ENCODE peak calls at places on chromosomes 6 and 20, in seven cellular contexts. U is CD8-positive, alpha-beta T cell; L is A549; H is heart left ventricle; Q is ovary; N is heart right ventricle; X is body of pancreas. B is an unnamed sample. For H3K4me1, the result is how much of the 10 kb centered on the place peaks cover.

GRCh38 chr20:40336530-40336929 is 352.5 kb downstream of the MAFB start:
- DNase-seq in U (no peak), L (no peak), H (no peak), Q (no peak), N (no peak), X (no peak), B (no peak)

GRCh38 chr20:22526512-22527012 is 57.8 kb downstream of the FOXA2 start:
- DNase-seq in U (no peak), L (no peak), H (no peak), Q (no peak), N (no peak), X (no peak), B (no peak)

GRCh38 chr6:34568829-34569228 is 12.7 kb upstream of the SPDEF start:
- DNase-seq in U (no peak), L (no peak), H (no peak), Q (no peak), N (no peak), X (no peak), B (no peak)

GRCh38 chr6:12548526-12548925 is 168.0 kb upstream of the PHACTR1 start:
- DNase-seq in U (no peak), L (no peak), H (no peak), Q (no peak), N (no peak), X (no peak), B (no peak)

GRCh38 chr20:44361021-44361420 is 5.5 kb downstream of the HNF4A start:
- DNase-seq in U (no peak), L (no peak), H (no peak), Q (no peak), N (no peak), X (no peak), B (no peak)

GRCh38 chr6:113695506-113695905 is 161.6 kb upstream of the MARCKS start:
- DNase-seq in U (no peak), L (no peak), H (no peak), Q (no peak), N (no peak), X (no peak), B (no peak)

GRCh38 chr20:57582432-57583288 is 21.8 kb downstream of the PCK1 start:
- DNase-seq in U (no peak), L (no peak), H (no peak), Q (peak), N (peak), X (peak), B (no peak)

GRCh38 chr20:10110151-10110550 is 75.4 kb downstream of the ANKEF1 start:
- DNase-seq in U (no peak), L (no peak), H (no peak), Q (no peak), N (no peak), X (no peak), B (no peak)

GRCh38 chr20:61118429-61119224 is 133.4 kb upstream of the CDH4 start:
- DNase-seq in U (no peak), L (peak), H (no peak), Q (no peak), N (no peak), X (no peak), B (no peak)

GRCh38 chr6:1424306-1424927 is 35.0 kb downstream of the FOXF2 start:
- DNase-seq in U (no peak), L (peak), H (no peak), Q (no peak), N (no peak), X (peak), B (no peak)

GRCh38 chr6:40588480-40588879 is 1.3 kb upstream of the LRFN2 start:
- DNase-seq in U (no peak), L (no peak), H (no peak), Q (no peak), N (no peak), X (no peak), B (no peak)

GRCh38 chr6:154382707-154383106 is 26.1 kb upstream of the IPCEF1 start:
- DNase-seq in U (no peak), L (no peak), H (no peak), Q (no peak), N (no peak), X (no peak), B (no peak)

GRCh38 chr20:23048283-23049200 is 930 bp downstream of the THBD start:
- DNase-seq in U (no peak), L (peak), H (peak), Q (peak), N (peak), X (peak), B (peak)

GRCh38 chr20:53040678-53041674 is 68.8 kb downstream of the TSHZ2 start:
- DNase-seq in U (no peak), L (no peak), H (peak), Q (peak), N (peak), X (peak), B (peak)

GRCh38 chr6:44642870-44643522 is 255.5 kb downstream of the CDC5L start:
- DNase-seq in U (no peak), L (no peak), H (no peak), Q (no peak), N (no peak), X (no peak), B (no peak)

GRCh38 chr6:3549314-3549940 is 92.6 kb upstream of the SLC22A23 start:
- DNase-seq in U (no peak), L (no peak), H (no peak), Q (no peak), N (no peak), X (no peak), B (no peak)

GRCh38 chr20:58583141-58583540 is 67.9 kb upstream of the APCDD1L start:
- DNase-seq in U (no peak), L (no peak), H (no peak), Q (no peak), N (no peak), X (no peak), B (no peak)

GRCh38 chr6:82525775-82526515 is 162.3 kb downstream of the TPBG start:
- DNase-seq in U (no peak), L (no peak), H (no peak), Q (no peak), N (no peak), X (no peak), B (no peak)

GRCh38 chr6:150788135-150788534 is 77.4 kb upstream of the MTHFD1L start:
- DNase-seq in U (no peak), L (no peak), H (no peak), Q (no peak), N (no peak), X (no peak), B (no peak)

GRCh38 chr6:2221724-2222274 is 23.6 kb downstream of the GMDS start:
- DNase-seq in U (no peak), L (no peak), H (no peak), Q (no peak), N (no peak), X (no peak), B (no peak)

GRCh38 chr6:718345-718744 is 25.4 kb upstream of the EXOC2 start:
- DNase-seq in U (no peak), L (no peak), H (no peak), Q (no peak), N (no peak), X (no peak), B (no peak)

GRCh38 chr20:22821081-22821480 is 214.0 kb upstream of the SSTR4 start:
- DNase-seq in U (no peak), L (no peak), H (no peak), Q (no peak), N (no peak), X (no peak), B (no peak)

GRCh38 chr6:116556065-116556464 is 2.5 kb downstream of the CALHM4 start:
- DNase-seq in U (no peak), L (no peak), H (no peak), Q (no peak), N (no peak), X (no peak), B (no peak)

GRCh38 chr20:60935971-60936370 is 316.1 kb upstream of the CDH4 start:
- DNase-seq in U (no peak), L (no peak), H (no peak), Q (no peak), N (no peak), X (no peak), B (no peak)

GRCh38 chr6:142373268-142374089 is 71.7 kb downstream of the ADGRG6 start:
- DNase-seq in U (no peak), L (no peak), H (no peak), Q (no peak), N (no peak), X (no peak), B (no peak)

GRCh38 chr6:151340206-151340978 is 51.0 kb downstream of the ZBTB2 start:
- DNase-seq in U (no peak), L (no peak), H (no peak), Q (no peak), N (no peak), X (no peak), B (no peak)

GRCh38 chr6:166058064-166058739 is 109.4 kb downstream of the TBXT start:
- DNase-seq in U (no peak), L (no peak), H (no peak), Q (peak), N (no peak), X (peak), B (no peak)

GRCh38 chr6:157045831-157046454 is 268.8 kb downstream of the ARID1B start:
- DNase-seq in U (no peak), L (peak), H (no peak), Q (no peak), N (no peak), X (no peak), B (no peak)

GRCh38 chr6:149899926-149900619 is 2.2 kb upstream of the RAET1E start:
- DNase-seq in U (no peak), L (no peak), H (no peak), Q (peak), N (no peak), X (no peak), B (no peak)

GRCh38 chr20:48338717-48339116 is 489.1 kb downstream of the PREX1 start:
- DNase-seq in U (no peak), L (no peak), H (no peak), Q (no peak), N (no peak), X (no peak), B (no peak)

GRCh38 chr6:169283924-169284323 is 30.3 kb upstream of the THBS2 start:
- DNase-seq in U (no peak), L (no peak), H (no peak), Q (no peak), N (no peak), X (no peak), B (no peak)

GRCh38 chr6:163711615-163712568 is 297.4 kb downstream of the QKI start:
- DNase-seq in U (no peak), L (peak), H (peak), Q (peak), N (peak), X (peak), B (peak)

GRCh38 chr6:4225207-4225872 is 90.0 kb upstream of the ECI2 start:
- DNase-seq in U (no peak), L (no peak), H (no peak), Q (no peak), N (no peak), X (no peak), B (no peak)

GRCh38 chr6:77462359-77463307 is 658 bp downstream of the HTR1B start:
- DNase-seq in U (no peak), L (no peak), H (no peak), Q (peak), N (no peak), X (peak), B (no peak)

GRCh38 chr6:161050134-161050765 is 58.7 kb downstream of the MAP3K4 start:
- DNase-seq in U (no peak), L (no peak), H (no peak), Q (no peak), N (no peak), X (no peak), B (no peak)

GRCh38 chr20:52054123-52054522 is 137.5 kb downstream of the ZFP64 start:
- DNase-seq in U (no peak), L (no peak), H (no peak), Q (no peak), N (no peak), X (no peak), B (no peak)

GRCh38 chr20:2418388-2418787 is 37.7 kb downstream of the TGM6 start:
- DNase-seq in U (no peak), L (no peak), H (no peak), Q (no peak), N (no peak), X (no peak), B (no peak)

GRCh38 chr6:12535915-12536314 is 180.7 kb upstream of the PHACTR1 start:
- DNase-seq in U (no peak), L (no peak), H (no peak), Q (no peak), N (no peak), X (no peak), B (no peak)

GRCh38 chr6:75203721-75204120 is 2.1 kb downstream of the COL12A1 start:
- DNase-seq in U (no peak), L (no peak), H (no peak), Q (peak), N (no peak), X (no peak), B (no peak)

GRCh38 chr6:50905297-50905696 is 86.6 kb downstream of the TFAP2B start:
- DNase-seq in U (no peak), L (no peak), H (no peak), Q (no peak), N (no peak), X (no peak), B (no peak)

GRCh38 chr6:64590965-64591364 is 955.4 kb downstream of the PHF3 start:
- DNase-seq in U (no peak), L (no peak), H (no peak), Q (no peak), N (no peak), X (no peak), B (no peak)

GRCh38 chr6:64589961-64590360 is 954.4 kb downstream of the PHF3 start:
- DNase-seq in U (no peak), L (no peak), H (no peak), Q (no peak), N (no peak), X (no peak), B (no peak)

DNA sequence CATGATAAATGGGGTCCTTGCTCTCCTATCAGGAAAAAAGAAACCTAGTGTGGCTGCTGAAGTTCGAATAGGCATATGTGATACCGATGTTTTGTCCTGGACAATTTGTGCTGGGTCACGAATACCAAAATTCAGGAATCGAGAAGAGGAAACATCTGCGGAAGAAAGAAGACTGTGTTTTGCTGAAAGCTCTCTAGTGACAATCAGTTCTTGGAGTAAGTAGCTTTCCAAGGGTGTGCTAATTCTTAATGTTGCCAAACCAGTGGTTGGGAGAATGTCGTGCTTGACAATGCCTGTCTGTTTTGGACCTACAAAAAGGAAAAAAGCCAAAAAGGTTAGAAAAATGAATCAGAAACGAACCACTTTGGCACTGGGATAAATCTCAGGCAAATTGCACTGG is 956.1 kb downstream of the PHF3 start:
- DNase-seq in U (no peak), L (no peak), H (no peak), Q (no peak), N (no peak), X (no peak), B (no peak)
- H3K27ac ChIP-seq in U (no peak), L (no peak), H (no peak), Q (no peak), N (no peak), X (no peak), B (no peak)

GRCh38 chr6:125791151-125791819 is 525 bp downstream of the NCOA7 start:
- DNase-seq in U (peak), L (peak), H (no peak), Q (peak), N (no peak), X (peak), B (no peak)
- TF ChIP-seq CTCF in U (peak), L (peak), H (peak), Q (peak), N (peak), X (peak), B (no peak)

GRCh38 chr6:11209369-11209768 is 23.1 kb downstream of the NEDD9 start:
- DNase-seq in U (no peak), L (no peak), H (no peak), Q (no peak), N (no peak), X (no peak), B (no peak)
- H3K4me1 ChIP-seq in U (under half), L (half or more), H (half or more), Q (under half), N (half or more), X (under half), B (half or more)

GRCh38 chr6:16756660-16757270 is 4.5 kb downstream of the ATXN1 start:
- DNase-seq in U (no peak), L (no peak), H (no peak), Q (no peak), N (no peak), X (no peak), B (no peak)
- H3K27ac ChIP-seq in U (no peak), L (no peak), H (no peak), Q (no peak), N (no peak), X (no peak), B (peak)

GRCh38 chr20:35571566-35571965 is 29.7 kb downstream of the ERGIC3 start:
- DNase-seq in U (no peak), L (no peak), H (no peak), Q (no peak), N (no peak), X (no peak), B (no peak)

GRCh38 chr20:35563834-35564233 is 22.0 kb downstream of the ERGIC3 start:
- DNase-seq in U (no peak), L (no peak), H (no peak), Q (peak), N (no peak), X (no peak), B (no peak)

GRCh38 chr20:35564905-35565304 is 23.0 kb downstream of the ERGIC3 start:
- DNase-seq in U (no peak), L (no peak), H (no peak), Q (peak), N (no peak), X (no peak), B (no peak)

GRCh38 chr20:35572838-35573237 is 31.0 kb downstream of the ERGIC3 start:
- DNase-seq in U (no peak), L (no peak), H (no peak), Q (no peak), N (no peak), X (no peak), B (no peak)

DNA sequence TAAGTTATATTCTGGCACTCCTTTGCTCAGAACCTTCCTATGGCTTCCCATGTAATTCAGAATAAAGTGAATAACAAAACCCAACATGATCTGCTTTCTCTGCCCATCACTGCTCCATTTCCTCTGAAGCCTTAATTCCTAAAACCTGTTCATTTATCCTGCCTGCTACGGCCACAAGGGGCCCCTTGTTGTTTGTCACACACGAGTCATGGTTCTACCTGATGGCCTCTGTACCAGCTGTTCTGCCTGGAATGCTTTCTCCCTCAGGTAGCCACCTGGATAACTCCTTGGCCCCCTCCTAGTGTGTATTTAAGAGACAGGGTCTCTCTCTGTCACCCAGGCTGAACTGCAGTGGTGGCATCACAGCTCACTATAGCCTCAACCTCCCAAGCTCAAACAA is 26.8 kb downstream of the ERGIC3 start:
- DNase-seq in U (no peak), L (peak), H (no peak), Q (peak), N (no peak), X (peak), B (no peak)
- TF ChIP-seq CTCF in U (no peak), L (peak), H (no peak), Q (no peak), N (no peak), X (peak), B (no peak)

GRCh38 chr6:10759312-10759839 is 11.8 kb downstream of the TMEM14B start:
- DNase-seq in U (no peak), L (peak), H (no peak), Q (no peak), N (no peak), X (no peak), B (no peak)
- H3K4me1 ChIP-seq in U (under half), L (under half), H (under half), Q (under half), N (under half), X (under half), B (under half)